ENCODE peak calls at places on chromosomes 11 and 22, in seven cellular contexts. One of them, this sample, is unnamed.

GRCh38 chr11:120547871-120548681 is 36.5 kb downstream of the GRIK4 start:
- DNase-seq in mucosa of descending colon: peak
- DNase-seq in T-helper 17 cell: no peak
- DNase-seq in stimulated activated CD8-positive, alpha-beta memory T cell treated with anti-CD3 and anti-CD28 coated beads, Interleukin-15, amount 100 ng/mL, for 1 hour: no peak
- DNase-seq in HFFc6: peak
- DNase-seq in RWPE2: peak
- DNase-seq in spleen: peak
- DNase-seq in this sample: peak

GRCh38 chr22:23182289-23183106 is 2.2 kb downstream of the BCR start:
- DNase-seq in HFFc6: no peak
- DNase-seq in mucosa of descending colon: peak
- DNase-seq in T-helper 17 cell: peak
- DNase-seq in RWPE2: no peak
- DNase-seq in stimulated activated CD8-positive, alpha-beta memory T cell treated with anti-CD3 and anti-CD28 coated beads, Interleukin-15, amount 100 ng/mL, for 1 hour: no peak
- DNase-seq in spleen: no peak
- DNase-seq in this sample: no peak

GRCh38 chr11:47161134-47161854 is 15.4 kb downstream of the ARFGAP2 start:
- DNase-seq in T-helper 17 cell: peak
- DNase-seq in stimulated activated CD8-positive, alpha-beta memory T cell treated with anti-CD3 and anti-CD28 coated beads, Interleukin-15, amount 100 ng/mL, for 1 hour: peak
- DNase-seq in mucosa of descending colon: no peak
- DNase-seq in HFFc6: peak
- DNase-seq in RWPE2: no peak
- DNase-seq in spleen: no peak
- DNase-seq in this sample: no peak

GRCh38 chr11:29343465-29344333 is 673.1 kb downstream of the KCNA4 start:
- DNase-seq in HFFc6: peak
- DNase-seq in stimulated activated CD8-positive, alpha-beta memory T cell treated with anti-CD3 and anti-CD28 coated beads, Interleukin-15, amount 100 ng/mL, for 1 hour: no peak
- DNase-seq in RWPE2: peak
- DNase-seq in spleen: peak
- DNase-seq in mucosa of descending colon: no peak
- DNase-seq in T-helper 17 cell: no peak
- DNase-seq in this sample: no peak

GRCh38 chr22:43381693-43382092 is 30.1 kb upstream of the MPPED1 start:
- DNase-seq in spleen: no peak
- DNase-seq in mucosa of descending colon: no peak
- DNase-seq in HFFc6: no peak
- DNase-seq in RWPE2: no peak
- DNase-seq in stimulated activated CD8-positive, alpha-beta memory T cell treated with anti-CD3 and anti-CD28 coated beads, Interleukin-15, amount 100 ng/mL, for 1 hour: no peak
- DNase-seq in T-helper 17 cell: no peak
- DNase-seq in this sample: no peak

GRCh38 chr11:47950396-47950795 is 30.0 kb upstream of the PTPRJ start:
- DNase-seq in RWPE2: no peak
- DNase-seq in HFFc6: no peak
- DNase-seq in stimulated activated CD8-positive, alpha-beta memory T cell treated with anti-CD3 and anti-CD28 coated beads, Interleukin-15, amount 100 ng/mL, for 1 hour: peak
- DNase-seq in T-helper 17 cell: no peak
- DNase-seq in mucosa of descending colon: no peak
- DNase-seq in spleen: peak
- DNase-seq in this sample: no peak

GRCh38 chr11:113241190-113242051 is 73.0 kb upstream of the TTC12 start:
- DNase-seq in mucosa of descending colon: no peak
- DNase-seq in stimulated activated CD8-positive, alpha-beta memory T cell treated with anti-CD3 and anti-CD28 coated beads, Interleukin-15, amount 100 ng/mL, for 1 hour: no peak
- DNase-seq in T-helper 17 cell: no peak
- DNase-seq in HFFc6: no peak
- DNase-seq in spleen: no peak
- DNase-seq in RWPE2: no peak
- DNase-seq in this sample: no peak

GRCh38 chr11:110979696-110980095 is 265.8 kb upstream of the POU2AF2 start:
- DNase-seq in RWPE2: no peak
- DNase-seq in T-helper 17 cell: no peak
- DNase-seq in HFFc6: no peak
- DNase-seq in stimulated activated CD8-positive, alpha-beta memory T cell treated with anti-CD3 and anti-CD28 coated beads, Interleukin-15, amount 100 ng/mL, for 1 hour: no peak
- DNase-seq in spleen: no peak
- DNase-seq in mucosa of descending colon: no peak
- DNase-seq in this sample: no peak

GRCh38 chr11:131662310-131662709 is 291.9 kb downstream of the NTM start:
- DNase-seq in spleen: no peak
- DNase-seq in stimulated activated CD8-positive, alpha-beta memory T cell treated with anti-CD3 and anti-CD28 coated beads, Interleukin-15, amount 100 ng/mL, for 1 hour: no peak
- DNase-seq in RWPE2: peak
- DNase-seq in mucosa of descending colon: no peak
- DNase-seq in T-helper 17 cell: no peak
- DNase-seq in HFFc6: no peak
- DNase-seq in this sample: no peak

GRCh38 chr22:48106715-48107259 is 1344.3 kb downstream of the TBC1D22A start:
- DNase-seq in stimulated activated CD8-positive, alpha-beta memory T cell treated with anti-CD3 and anti-CD28 coated beads, Interleukin-15, amount 100 ng/mL, for 1 hour: no peak
- DNase-seq in mucosa of descending colon: no peak
- DNase-seq in HFFc6: no peak
- DNase-seq in spleen: no peak
- DNase-seq in T-helper 17 cell: no peak
- DNase-seq in RWPE2: no peak
- DNase-seq in this sample: no peak

GRCh38 chr11:64924910-64925284 is 408 bp downstream of the PPP2R5B start:
- DNase-seq in spleen: no peak
- DNase-seq in RWPE2: no peak
- DNase-seq in mucosa of descending colon: no peak
- DNase-seq in T-helper 17 cell: no peak
- DNase-seq in HFFc6: no peak
- DNase-seq in stimulated activated CD8-positive, alpha-beta memory T cell treated with anti-CD3 and anti-CD28 coated beads, Interleukin-15, amount 100 ng/mL, for 1 hour: no peak
- DNase-seq in this sample: no peak

GRCh38 chr11:27718346-27718852 is 18.1 kb upstream of the BDNF start:
- DNase-seq in HFFc6: peak
- DNase-seq in stimulated activated CD8-positive, alpha-beta memory T cell treated with anti-CD3 and anti-CD28 coated beads, Interleukin-15, amount 100 ng/mL, for 1 hour: no peak
- DNase-seq in T-helper 17 cell: no peak
- DNase-seq in RWPE2: peak
- DNase-seq in spleen: no peak
- DNase-seq in mucosa of descending colon: no peak
- DNase-seq in this sample: no peak

GRCh38 chr11:82458777-82459176 is 274.9 kb downstream of the FAM181B start:
- DNase-seq in stimulated activated CD8-positive, alpha-beta memory T cell treated with anti-CD3 and anti-CD28 coated beads, Interleukin-15, amount 100 ng/mL, for 1 hour: no peak
- DNase-seq in HFFc6: no peak
- DNase-seq in spleen: no peak
- DNase-seq in T-helper 17 cell: no peak
- DNase-seq in RWPE2: no peak
- DNase-seq in mucosa of descending colon: no peak
- DNase-seq in this sample: no peak